ENCODE peak calls at places on chromosomes 4 and X, in five cellular contexts. M is RPMI7951, E is AG08396, U is endothelial cell, H is mesenchymal stem cell. I is an unnamed sample.

GRCh38 chrX:16185725-16186136 is 18.4 kb downstream of the MAGEB17 start:
- DNase-seq in M (peak), E (peak), U (no peak), H (peak), I (peak)

GRCh38 chrX:9604111-9604907 is 139.5 kb downstream of the TBL1X start:
- DNase-seq in M (no peak), E (peak), U (no peak), H (no peak), I (no peak)

GRCh38 chr4:140187316-140187695 is 33.3 kb upstream of the MAML3 start:
- DNase-seq in M (peak), E (no peak), U (no peak), H (no peak), I (no peak)

GRCh38 chrX:65528705-65529340 is 5.8 kb downstream of the LAS1L start:
- DNase-seq in M (peak), E (peak), U (peak), H (peak), I (peak)

GRCh38 chr4:147057631-147057980 is 111.9 kb upstream of the TTC29 start:
- DNase-seq in M (peak), E (no peak), U (no peak), H (peak), I (no peak)

GRCh38 chr4:78776729-78777555 is 792 bp downstream of the BMP2K start:
- DNase-seq in M (peak), E (peak), U (peak), H (peak), I (peak)

GRCh38 chr4:159829184-159829583 is 726.3 kb downstream of the RAPGEF2 start:
- DNase-seq in M (no peak), E (no peak), U (no peak), H (no peak), I (no peak)

GRCh38 chr4:100362363-100362762 is 155.5 kb downstream of the EMCN start:
- DNase-seq in M (no peak), E (no peak), U (no peak), H (peak), I (no peak)

GRCh38 chrX:26442340-26442739 is 226.4 kb downstream of the MAGEB5 start:
- DNase-seq in M (no peak), E (no peak), U (peak), H (no peak), I (no peak)

GRCh38 chrX:112874140-112874539 is 33.5 kb upstream of the AMOT start:
- DNase-seq in M (no peak), E (no peak), U (no peak), H (peak), I (no peak)

GRCh38 chrX:45344597-45344996 is 143.9 kb upstream of the DIPK2B start:
- DNase-seq in M (peak), E (no peak), U (no peak), H (peak), I (no peak)

GRCh38 chrX:128616933-128617332 is 564.7 kb upstream of the ACTRT1 start:
- DNase-seq in M (no peak), E (no peak), U (no peak), H (no peak), I (no peak)

GRCh38 chr4:154616731-154617130 is 4.3 kb upstream of the FGG start:
- DNase-seq in M (peak), E (no peak), U (no peak), H (no peak), I (peak)

GRCh38 chr4:2651998-2652397 is 104.1 kb downstream of the TNIP2 start:
- DNase-seq in M (no peak), E (no peak), U (no peak), H (no peak), I (no peak)

GRCh38 chrX:118216488-118216887 is 99.9 kb upstream of the KLHL13 start:
- DNase-seq in M (no peak), E (no peak), U (no peak), H (no peak), I (no peak)

GRCh38 chr4:4730214-4730613 is 129.3 kb upstream of the MSX1 start:
- DNase-seq in M (peak), E (no peak), U (no peak), H (no peak), I (no peak)

GRCh38 chrX:1341531-1342179 is 5.1 kb downstream of the IL3RA start:
- DNase-seq in M (no peak), E (no peak), U (no peak), H (no peak), I (peak)

GRCh38 chrX:75603833-75604232 is 81.0 kb upstream of the ZDHHC15 start:
- DNase-seq in M (peak), E (peak), U (no peak), H (peak), I (peak)

GRCh38 chrX:57595381-57595811 is 3.6 kb downstream of the ZXDB start:
- DNase-seq in M (peak), E (peak), U (no peak), H (peak), I (no peak)

I was measured in GM10248.